ENCODE peak calls at places on chromosome 1, in nine cellular contexts. Z is fibroblast of lung; A is A549; Q is lower lobe of right lung; P is mesendoderm; O is naive thymus-derived CD4-positive, alpha-beta T cell; H is suprapubic skin; J is tibial artery; B is aorta. C is an unnamed sample.

GRCh38 chr1:240094043-240094722 is 2.5 kb downstream of the FMN2 start:
- DNase-seq in Z (no peak), O (no peak), P (no peak), Q (no peak), B (no peak), H (no peak), A (no peak), J (no peak), C (no peak)

GRCh38 chr1:170303034-170303433 is 157.3 kb downstream of the NTMT2 start:
- DNase-seq in J (no peak), Q (no peak), B (no peak), P (no peak), H (no peak), O (no peak), Z (no peak), A (no peak), C (no peak)

GRCh38 chr1:241235236-241235897 is 121.6 kb downstream of the RGS7 start:
- DNase-seq in J (no peak), A (no peak), Z (peak; percentile 7), O (no peak), H (no peak), B (no peak), Q (no peak), P (peak; percentile 54), C (no peak)

GRCh38 chr1:22375601-22376000 is 76.0 kb upstream of the ZBTB40 start:
- DNase-seq in P (no peak), Z (no peak), Q (peak; percentile 15), J (no peak), H (no peak), A (no peak), B (no peak), O (no peak), C (no peak)

GRCh38 chr1:204075116-204075636 is 2.3 kb downstream of the SOX13 start:
- DNase-seq in Q (no peak), P (peak; percentile 56), J (peak; percentile 77), H (no peak), Z (peak; percentile 12), A (no peak), B (peak; percentile 79), O (no peak), C (no peak)

GRCh38 chr1:168867941-168868634 is 139.1 kb upstream of the DPT start:
- DNase-seq in H (no peak), J (no peak), Q (no peak), Z (no peak), P (no peak), B (no peak), A (no peak), O (no peak), C (no peak)

GRCh38 chr1:24318988-24319863 is at the start of gene GRHL3:
- DNase-seq in J (no peak), H (no peak), B (no peak), Z (no peak), A (peak; percentile 23), Q (peak; percentile 67), O (peak; percentile 24), P (peak; percentile 89), C (no peak)

GRCh38 chr1:31372961-31373896 is at the start of gene FABP3:
- DNase-seq in O (peak; percentile 14), Z (peak; percentile 78), J (peak; percentile 93), A (no peak), Q (peak; percentile 88), H (peak; percentile 92), P (peak; percentile 97), B (peak; percentile 93), C (peak; percentile 63)

GRCh38 chr1:1582970-1583666 is 8.5 kb upstream of the SSU72 start:
- DNase-seq in J (no peak), P (no peak), H (no peak), O (no peak), Q (no peak), A (no peak), B (no peak), Z (no peak), C (no peak)

GRCh38 chr1:211382182-211382713 is 55.6 kb downstream of the TRAF5 start:
- DNase-seq in A (no peak), J (no peak), Q (no peak), O (no peak), P (no peak), Z (no peak), B (no peak), H (no peak), C (no peak)

GRCh38 chr1:183548136-183548535 is 42.1 kb downstream of the NCF2 start:
- DNase-seq in O (no peak), A (no peak), H (no peak), Q (no peak), B (no peak), Z (no peak), P (no peak), J (no peak), C (no peak)

GRCh38 chr1:32138965-32139364 is 31.1 kb downstream of the KPNA6 start:
- DNase-seq in O (no peak), B (no peak), P (peak; percentile 31), Z (peak; percentile 36), Q (no peak), H (no peak), J (no peak), A (peak; percentile 39), C (no peak)

GRCh38 chr1:32886012-32886827 is at the start of gene HPCA:
- DNase-seq in B (peak; percentile 89), J (no peak), O (peak; percentile 23), A (peak; percentile 38), P (peak; percentile 75), Z (peak; percentile 43), H (no peak), Q (peak; percentile 68), C (peak; percentile 15)

GRCh38 chr1:230568008-230568407 is 74.3 kb upstream of the COG2 start:
- DNase-seq in B (no peak), J (no peak), Z (no peak), A (peak; percentile 14), P (peak; percentile 44), Q (no peak), O (no peak), H (no peak), C (no peak)

GRCh38 chr1:75542818-75543570 is 67.9 kb downstream of the SLC44A5 start:
- DNase-seq in H (no peak), P (peak; percentile 13), O (no peak), Z (no peak), J (no peak), B (no peak), Q (no peak), A (no peak), C (no peak)

GRCh38 chr1:43958351-43959255 is 11.2 kb upstream of the DPH2 start:
- DNase-seq in O (no peak), B (no peak), J (no peak), A (no peak), H (no peak), Q (no peak), P (no peak), Z (no peak), C (no peak)

GRCh38 chr1:100065183-100065968 is 67.4 kb downstream of the SASS6 start:
- DNase-seq in B (no peak), H (no peak), A (no peak), P (peak; percentile 14), Q (no peak), J (no peak), Z (peak; percentile 17), O (no peak), C (no peak)

GRCh38 chr1:100070201-100070939 is 62.4 kb downstream of the SASS6 start:
- DNase-seq in A (no peak), H (no peak), Z (no peak), B (no peak), J (no peak), Q (peak; percentile 31), O (no peak), P (no peak), C (no peak)

DNA sequence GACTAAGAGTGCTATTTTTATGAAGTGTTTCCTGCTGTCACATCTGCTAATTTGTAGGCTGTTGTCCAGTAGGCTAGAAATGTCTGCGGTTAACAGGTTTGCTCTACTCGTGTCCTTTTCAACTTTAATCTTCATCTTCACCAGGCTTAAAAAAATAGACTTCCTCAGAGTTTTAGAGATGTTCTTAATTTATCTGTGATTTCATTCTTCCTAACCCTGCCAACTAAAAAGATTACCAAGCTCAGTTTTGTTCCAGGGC is 66.8 kb downstream of the SASS6 start:
- DNase-seq in P (no peak), Z (no peak), J (no peak), O (no peak), Q (no peak), B (no peak), H (no peak), A (no peak), C (no peak)
- H3K27ac ChIP-seq in P (no peak overlapping the region), Z (no peak overlapping the region), J (no peak overlapping the region), O (peak overlapping the region; percentile 20), Q (no peak overlapping the region), B (no peak overlapping the region), H (no peak overlapping the region), A (no peak overlapping the region), C (no peak overlapping the region)

DNA sequence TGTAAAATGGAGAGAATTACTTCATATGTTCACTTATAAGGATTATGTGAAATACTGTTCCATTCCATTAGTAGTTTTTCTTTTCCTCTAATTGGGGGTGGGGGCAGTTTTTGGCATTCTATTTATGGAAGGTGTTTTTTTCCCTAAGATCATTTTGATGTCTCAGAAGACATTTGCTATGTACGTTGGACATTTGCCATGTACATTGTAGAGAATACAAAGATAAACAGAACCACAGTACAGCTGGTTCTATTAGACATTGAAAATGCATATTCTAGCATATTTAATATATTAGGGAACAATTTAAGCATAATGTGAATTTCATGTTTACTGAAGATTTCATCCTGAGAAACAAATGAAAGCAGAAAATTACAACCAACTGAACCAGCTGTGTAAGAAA is 98.5 kb downstream of the PTBP2 start:
- DNase-seq in H (no peak), B (no peak), O (no peak), A (no peak), J (no peak), Q (no peak), P (no peak), Z (peak; percentile 60), C (no peak)
- H3K27ac ChIP-seq in H (no peak overlapping the region), B (no peak overlapping the region), O (no peak overlapping the region), A (no peak overlapping the region), J (no peak overlapping the region), Q (no peak overlapping the region), P (no peak overlapping the region), Z (no peak overlapping the region), C (no peak overlapping the region)

DNA sequence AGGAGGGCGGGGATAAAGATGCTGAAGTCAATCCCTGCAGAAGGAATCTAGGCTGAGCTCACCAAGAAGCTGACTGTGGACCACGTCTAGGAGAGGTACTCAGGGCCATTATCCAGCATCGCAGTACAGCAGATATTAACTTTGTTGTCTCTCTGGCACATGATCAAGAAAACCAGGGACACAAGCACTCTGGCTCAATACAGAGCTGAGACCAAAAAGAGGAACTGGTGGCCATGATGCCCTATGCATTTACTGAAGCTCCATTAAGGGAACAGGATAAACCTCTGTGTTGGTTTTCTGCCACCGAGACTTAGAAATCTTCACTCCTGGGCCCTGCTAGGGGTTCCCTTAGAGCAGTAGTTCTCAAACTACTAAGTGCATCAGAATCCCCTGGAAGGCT is 38.0 kb upstream of the ANGPTL7 start:
- DNase-seq in Z (no peak), O (no peak), A (no peak), B (no peak), H (no peak), J (no peak), P (no peak), Q (no peak), C (no peak)
- H3K27ac ChIP-seq in Z (no peak overlapping the region), O (no peak overlapping the region), A (no peak overlapping the region), B (no peak overlapping the region), H (no peak overlapping the region), J (no peak overlapping the region), P (no peak overlapping the region), Q (no peak overlapping the region), C (no peak overlapping the region)

DNA sequence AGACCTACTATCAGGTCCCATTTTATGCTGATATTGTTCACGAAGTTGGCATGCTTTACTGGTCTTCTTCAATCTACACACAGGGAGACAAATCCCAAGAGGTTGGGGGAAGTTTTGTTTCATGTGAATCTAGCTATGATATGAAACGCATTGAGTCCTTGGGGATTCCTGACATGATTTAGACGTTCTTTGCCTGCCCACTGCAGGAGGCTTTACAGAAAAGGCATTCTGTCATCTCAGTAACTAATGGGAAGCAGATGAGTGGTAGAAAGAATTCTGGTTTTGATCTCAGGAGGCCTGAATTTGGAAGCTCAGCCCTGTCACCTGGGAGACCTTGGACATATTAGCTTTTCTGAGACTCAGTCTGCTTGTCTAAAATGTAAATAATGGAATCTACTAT is 383.1 kb upstream of the NFIA start:
- DNase-seq in A (no peak), O (no peak), J (no peak), B (no peak), Z (no peak), Q (no peak), H (no peak), P (no peak), C (no peak)
- H3K27ac ChIP-seq in A (no peak overlapping the region), O (no peak overlapping the region), J (no peak overlapping the region), B (no peak overlapping the region), Z (no peak overlapping the region), Q (no peak overlapping the region), H (no peak overlapping the region), P (no peak overlapping the region), C (no peak overlapping the region)